ENCODE peak calls at places on chromosomes 2 and 18, in five cellular contexts. One of them, this sample, is unnamed.

GRCh38 chr2:60331106-60331809 is 222.2 kb downstream of the BCL11A start:
- DNase-seq in T-helper 2 cell: no peak
- DNase-seq in naive thymus-derived CD4-positive, alpha-beta T cell: no peak
- DNase-seq in uterus: no peak
- DNase-seq in A549: no peak
- DNase-seq in this sample: no peak

GRCh38 chr2:147352294-147352693 is 492.5 kb upstream of the ACVR2A start:
- DNase-seq in A549: no peak
- DNase-seq in naive thymus-derived CD4-positive, alpha-beta T cell: no peak
- DNase-seq in uterus: no peak
- DNase-seq in T-helper 2 cell: no peak
- DNase-seq in this sample: no peak

GRCh38 chr2:149858214-149858613 is 270.6 kb upstream of the MMADHC start:
- DNase-seq in A549: no peak
- DNase-seq in T-helper 2 cell: no peak
- DNase-seq in uterus: no peak
- DNase-seq in naive thymus-derived CD4-positive, alpha-beta T cell: no peak
- DNase-seq in this sample: no peak

GRCh38 chr2:164079258-164079657 is 343.4 kb upstream of the FIGN start:
- DNase-seq in naive thymus-derived CD4-positive, alpha-beta T cell: no peak
- DNase-seq in A549: no peak
- DNase-seq in uterus: no peak
- DNase-seq in T-helper 2 cell: no peak
- DNase-seq in this sample: no peak

GRCh38 chr18:901769-902168 is 2.9 kb upstream of the ADCYAP1 start:
- DNase-seq in uterus: no peak
- DNase-seq in A549: no peak
- DNase-seq in T-helper 2 cell: no peak
- DNase-seq in naive thymus-derived CD4-positive, alpha-beta T cell: no peak
- DNase-seq in this sample: no peak

GRCh38 chr2:163213699-163214098 is 375.1 kb upstream of the KCNH7 start:
- DNase-seq in A549: no peak
- DNase-seq in T-helper 2 cell: no peak
- DNase-seq in uterus: no peak
- DNase-seq in naive thymus-derived CD4-positive, alpha-beta T cell: no peak
- DNase-seq in this sample: no peak

GRCh38 chr18:67661555-67661954 is 145.0 kb upstream of the DSEL start:
- DNase-seq in uterus: no peak
- DNase-seq in naive thymus-derived CD4-positive, alpha-beta T cell: no peak
- DNase-seq in T-helper 2 cell: no peak
- DNase-seq in A549: no peak
- DNase-seq in this sample: no peak

GRCh38 chr18:42178381-42179080 is 223.5 kb downstream of the PIK3C3 start:
- DNase-seq in uterus: no peak
- DNase-seq in A549: no peak
- DNase-seq in T-helper 2 cell: no peak
- DNase-seq in naive thymus-derived CD4-positive, alpha-beta T cell: no peak
- DNase-seq in this sample: no peak

GRCh38 chr2:216583157-216583556 is 50.1 kb upstream of the IGFBP2 start:
- DNase-seq in T-helper 2 cell: no peak
- DNase-seq in naive thymus-derived CD4-positive, alpha-beta T cell: no peak
- DNase-seq in uterus: no peak
- DNase-seq in A549: no peak
- DNase-seq in this sample: no peak

GRCh38 chr2:176002684-176003225 is 688 bp upstream of the LNPK start:
- DNase-seq in A549: peak
- DNase-seq in naive thymus-derived CD4-positive, alpha-beta T cell: no peak
- DNase-seq in T-helper 2 cell: no peak
- DNase-seq in uterus: no peak
- DNase-seq in this sample: no peak

GRCh38 chr2:120591572-120591971 is 144.1 kb upstream of the GLI2 start:
- DNase-seq in naive thymus-derived CD4-positive, alpha-beta T cell: no peak
- DNase-seq in uterus: no peak
- DNase-seq in A549: no peak
- DNase-seq in T-helper 2 cell: no peak
- DNase-seq in this sample: no peak

GRCh38 chr2:239822146-239822945 is 202.8 kb downstream of the NDUFA10 start:
- DNase-seq in naive thymus-derived CD4-positive, alpha-beta T cell: peak
- DNase-seq in A549: no peak
- DNase-seq in uterus: no peak
- DNase-seq in T-helper 2 cell: no peak
- DNase-seq in this sample: no peak

GRCh38 chr2:217801115-217801531 is 201.7 kb downstream of the TNS1 start:
- DNase-seq in A549: no peak
- DNase-seq in T-helper 2 cell: no peak
- DNase-seq in naive thymus-derived CD4-positive, alpha-beta T cell: no peak
- DNase-seq in uterus: peak
- DNase-seq in this sample: no peak

GRCh38 chr18:77254711-77255110 is 5.1 kb downstream of the GALR1 start:
- DNase-seq in naive thymus-derived CD4-positive, alpha-beta T cell: no peak
- DNase-seq in T-helper 2 cell: no peak
- DNase-seq in uterus: no peak
- DNase-seq in A549: no peak
- DNase-seq in this sample: no peak

GRCh38 chr2:236162804-236163482 is 5.2 kb downstream of the GBX2 start:
- DNase-seq in T-helper 2 cell: no peak
- DNase-seq in A549: no peak
- DNase-seq in uterus: no peak
- DNase-seq in naive thymus-derived CD4-positive, alpha-beta T cell: no peak
- DNase-seq in this sample: no peak

GRCh38 chr2:171109571-171109970 is 51.1 kb downstream of the TLK1 start:
- DNase-seq in A549: no peak
- DNase-seq in naive thymus-derived CD4-positive, alpha-beta T cell: no peak
- DNase-seq in uterus: no peak
- DNase-seq in T-helper 2 cell: no peak
- DNase-seq in this sample: no peak

GRCh38 chr2:190869721-190870120 is 10.9 kb upstream of the GLS start:
- DNase-seq in naive thymus-derived CD4-positive, alpha-beta T cell: no peak
- DNase-seq in A549: no peak
- DNase-seq in uterus: no peak
- DNase-seq in T-helper 2 cell: no peak
- DNase-seq in this sample: no peak

GRCh38 chr2:217467331-217467730 is 535.5 kb downstream of the TNS1 start:
- DNase-seq in uterus: peak
- DNase-seq in A549: no peak
- DNase-seq in naive thymus-derived CD4-positive, alpha-beta T cell: no peak
- DNase-seq in T-helper 2 cell: no peak
- DNase-seq in this sample: no peak

GRCh38 chr2:237072067-237072931 is 13.4 kb upstream of the COPS8 start:
- DNase-seq in naive thymus-derived CD4-positive, alpha-beta T cell: peak
- DNase-seq in uterus: peak
- DNase-seq in T-helper 2 cell: peak
- DNase-seq in A549: peak
- DNase-seq in this sample: no peak

GRCh38 chr2:152127628-152128027 is 28.8 kb upstream of the CACNB4 start:
- DNase-seq in A549: no peak
- DNase-seq in naive thymus-derived CD4-positive, alpha-beta T cell: no peak
- DNase-seq in uterus: no peak
- DNase-seq in T-helper 2 cell: no peak
- DNase-seq in this sample: no peak

GRCh38 chr2:108927936-108928659 is 60.9 kb downstream of the EDAR start:
- DNase-seq in A549: peak
- DNase-seq in uterus: no peak
- DNase-seq in naive thymus-derived CD4-positive, alpha-beta T cell: no peak
- DNase-seq in T-helper 2 cell: peak
- DNase-seq in this sample: peak

GRCh38 chr2:27954771-27955384 is 64.3 kb downstream of the BABAM2 start:
- DNase-seq in A549: peak
- DNase-seq in T-helper 2 cell: peak
- DNase-seq in uterus: peak
- DNase-seq in naive thymus-derived CD4-positive, alpha-beta T cell: no peak
- DNase-seq in this sample: no peak

GRCh38 chr2:230864605-230865323 is at the start of gene ITM2C:
- DNase-seq in A549: peak
- DNase-seq in T-helper 2 cell: peak
- DNase-seq in uterus: peak
- DNase-seq in naive thymus-derived CD4-positive, alpha-beta T cell: peak
- DNase-seq in this sample: peak

GRCh38 chr2:61471905-61472805 is 1.3 kb upstream of the USP34 start:
- DNase-seq in uterus: no peak
- DNase-seq in T-helper 2 cell: no peak
- DNase-seq in A549: no peak
- DNase-seq in naive thymus-derived CD4-positive, alpha-beta T cell: no peak
- DNase-seq in this sample: peak

GRCh38 chr2:38155-38554 is 8.2 kb downstream of the FAM110C start:
- DNase-seq in T-helper 2 cell: no peak
- DNase-seq in naive thymus-derived CD4-positive, alpha-beta T cell: no peak
- DNase-seq in uterus: no peak
- DNase-seq in A549: peak
- DNase-seq in this sample: no peak

GRCh38 chr18:25038261-25038660 is 313.7 kb downstream of the ZNF521 start:
- DNase-seq in naive thymus-derived CD4-positive, alpha-beta T cell: no peak
- DNase-seq in T-helper 2 cell: no peak
- DNase-seq in uterus: no peak
- DNase-seq in A549: no peak
- DNase-seq in this sample: no peak

GRCh38 chr2:44392338-44392943 is 30.7 kb downstream of the CAMKMT start:
- DNase-seq in T-helper 2 cell: no peak
- DNase-seq in A549: peak
- DNase-seq in naive thymus-derived CD4-positive, alpha-beta T cell: no peak
- DNase-seq in uterus: no peak
- DNase-seq in this sample: no peak

GRCh38 chr18:12995952-12996477 is 4.9 kb downstream of the CEP192 start:
- DNase-seq in A549: no peak
- DNase-seq in naive thymus-derived CD4-positive, alpha-beta T cell: no peak
- DNase-seq in T-helper 2 cell: no peak
- DNase-seq in uterus: no peak
- DNase-seq in this sample: no peak

GRCh38 chr2:69122271-69122670 is 109.3 kb downstream of the ANTXR1 start:
- DNase-seq in uterus: no peak
- DNase-seq in naive thymus-derived CD4-positive, alpha-beta T cell: no peak
- DNase-seq in A549: no peak
- DNase-seq in T-helper 2 cell: no peak
- DNase-seq in this sample: no peak

GRCh38 chr2:12714391-12715221 is 2.1 kb upstream of the TRIB2 start:
- DNase-seq in T-helper 2 cell: no peak
- DNase-seq in naive thymus-derived CD4-positive, alpha-beta T cell: no peak
- DNase-seq in uterus: no peak
- DNase-seq in A549: no peak
- DNase-seq in this sample: no peak

GRCh38 chr2:226660524-226660923 is 139.1 kb downstream of the IRS1 start:
- DNase-seq in naive thymus-derived CD4-positive, alpha-beta T cell: no peak
- DNase-seq in uterus: peak
- DNase-seq in T-helper 2 cell: no peak
- DNase-seq in A549: no peak
- DNase-seq in this sample: no peak

This sample was measured in GM19239.